ENCODE peak calls at places on chromosomes 5 and 9, in seven cellular contexts. T is HepG2, E is PC-3, D is GM23248, L is astrocyte, U is fibroblast of lung, B is SK-N-MC. S is an unnamed sample.

GRCh38 chr9:127522727-127523126 is 71.4 kb downstream of the LRSAM1 start:
- DNase-seq in T (no peak), E (peak; percentile 74), L (no peak), B (no peak), U (no peak), D (peak; percentile 59), S (peak; percentile 85)

GRCh38 chr5:159735749-159736660 is 180.3 kb upstream of the ADRA1B start:
- DNase-seq in U (peak; percentile 42), B (no peak), T (no peak), L (peak; percentile 29), E (peak; percentile 81), D (peak; percentile 10), S (peak; percentile 15)

GRCh38 chr5:17315710-17316221 is 98.3 kb downstream of the BASP1 start:
- DNase-seq in U (peak; percentile 54), T (no peak), E (peak; percentile 71), L (peak; percentile 38), B (no peak), D (peak; percentile 83), S (no peak)

GRCh38 chr5:116861097-116861496 is 286.5 kb upstream of the SEMA6A start:
- DNase-seq in U (no peak), L (no peak), D (no peak), E (no peak), B (no peak), T (no peak), S (no peak)

GRCh38 chr9:127505396-127506116 is 54.2 kb downstream of the LRSAM1 start:
- DNase-seq in E (peak; percentile 42), U (peak; percentile 37), L (no peak), B (no peak), D (peak; percentile 68), T (peak; percentile 35), S (no peak)

GRCh38 chr9:116733010-116733641 is 46.0 kb downstream of the TRIM32 start:
- DNase-seq in E (no peak), T (no peak), L (no peak), D (no peak), U (no peak), B (no peak), S (no peak)

GRCh38 chr9:12838546-12838945 is 63.7 kb downstream of the LURAP1L start:
- DNase-seq in U (peak; percentile 50), B (no peak), L (peak; percentile 42), T (no peak), D (peak; percentile 71), E (no peak), S (no peak)

GRCh38 chr9:7028591-7028990 is 270.8 kb downstream of the KDM4C start:
- DNase-seq in E (no peak), B (no peak), L (no peak), U (peak; percentile 19), D (peak; percentile 8), T (no peak), S (no peak)

GRCh38 chr9:126857261-126857960 is 3.0 kb upstream of the ZBTB34 start:
- DNase-seq in D (no peak), B (no peak), E (peak; percentile 10), U (no peak), L (no peak), T (no peak), S (no peak)

GRCh38 chr9:90204128-90204838 is 438.3 kb downstream of the DIRAS2 start:
- DNase-seq in U (no peak), L (no peak), D (no peak), T (no peak), E (no peak), B (no peak), S (no peak)

GRCh38 chr5:77840930-77841329 is 64.8 kb upstream of the TBCA start:
- DNase-seq in D (no peak), E (no peak), T (no peak), B (no peak), L (no peak), U (no peak), S (no peak)

GRCh38 chr9:129669141-129669718 is 3.8 kb downstream of the PRRX2 start:
- DNase-seq in E (peak; percentile 5), T (no peak), D (peak; percentile 96), U (peak; percentile 92), B (no peak), L (peak; percentile 87), S (no peak)

GRCh38 chr5:158756873-158757272 is 342.8 kb downstream of the EBF1 start:
- DNase-seq in D (peak; percentile 17), L (no peak), T (no peak), U (no peak), E (no peak), B (no peak), S (no peak)

GRCh38 chr5:14995229-14995628 is 123.7 kb upstream of the ANKH start:
- DNase-seq in E (no peak), L (no peak), T (no peak), U (no peak), B (no peak), D (no peak), S (no peak)

GRCh38 chr5:159910843-159911229 is 5.4 kb upstream of the ADRA1B start:
- DNase-seq in L (no peak), E (no peak), D (no peak), T (no peak), B (no peak), U (no peak), S (no peak)

GRCh38 chr5:134090482-134090881 is 24.0 kb upstream of the TCF7 start:
- DNase-seq in U (no peak), L (no peak), E (no peak), D (no peak), B (no peak), T (no peak), S (no peak)

GRCh38 chr9:21831841-21832509 is 29.5 kb downstream of the MTAP start:
- DNase-seq in E (peak; percentile 59), U (peak; percentile 92), B (no peak), D (peak; percentile 95), L (peak; percentile 94), T (no peak), S (peak; percentile 46)

GRCh38 chr9:10704720-10705119 is 91.9 kb upstream of the PTPRD start:
- DNase-seq in T (no peak), L (peak; percentile 33), E (peak; percentile 58), D (no peak), U (peak; percentile 53), B (no peak), S (no peak)

GRCh38 chr9:97406620-97407177 is 5.2 kb upstream of the TDRD7 start:
- DNase-seq in L (no peak), T (peak; percentile 89), U (no peak), E (no peak), D (no peak), B (no peak), S (no peak)

GRCh38 chr9:15572200-15572599 is 19.4 kb downstream of the CCDC171 start:
- DNase-seq in U (peak; percentile 11), E (no peak), D (no peak), B (no peak), L (no peak), T (no peak), S (no peak)

GRCh38 chr9:121289554-121290370 is 21.8 kb downstream of the GSN start:
- DNase-seq in E (no peak), L (no peak), D (peak; percentile 23), B (no peak), T (no peak), U (no peak), S (no peak)

GRCh38 chr9:89874351-89875321 is 269.8 kb downstream of the GADD45G start:
- DNase-seq in T (no peak), U (no peak), B (no peak), E (no peak), L (no peak), D (no peak), S (no peak)

GRCh38 chr5:55720188-55720703 is 8.1 kb upstream of the SLC38A9 start:
- DNase-seq in L (no peak), E (no peak), T (no peak), B (no peak), D (no peak), U (no peak), S (no peak)

GRCh38 chr9:65411901-65412300 is 126.9 kb upstream of the FOXD4L5 start:
- DNase-seq in B (no peak), U (no peak), L (no peak), E (no peak), T (no peak), D (no peak), S (no peak)

GRCh38 chr9:137366445-137366810 is 56.5 kb downstream of the EXD3 start:
- DNase-seq in B (no peak), T (no peak), U (no peak), E (no peak), D (no peak), L (no peak), S (no peak)

GRCh38 chr5:107781451-107781850 is 110.7 kb upstream of the EFNA5 start:
- DNase-seq in U (peak; percentile 70), T (no peak), B (no peak), L (peak; percentile 67), D (no peak), E (peak; percentile 21), S (no peak)

GRCh38 chr9:78031271-78031825 is at the start of gene GNAQ:
- DNase-seq in T (no peak), U (no peak), L (no peak), E (peak; percentile 13), B (no peak), D (peak; percentile 65), S (no peak)

DNA sequence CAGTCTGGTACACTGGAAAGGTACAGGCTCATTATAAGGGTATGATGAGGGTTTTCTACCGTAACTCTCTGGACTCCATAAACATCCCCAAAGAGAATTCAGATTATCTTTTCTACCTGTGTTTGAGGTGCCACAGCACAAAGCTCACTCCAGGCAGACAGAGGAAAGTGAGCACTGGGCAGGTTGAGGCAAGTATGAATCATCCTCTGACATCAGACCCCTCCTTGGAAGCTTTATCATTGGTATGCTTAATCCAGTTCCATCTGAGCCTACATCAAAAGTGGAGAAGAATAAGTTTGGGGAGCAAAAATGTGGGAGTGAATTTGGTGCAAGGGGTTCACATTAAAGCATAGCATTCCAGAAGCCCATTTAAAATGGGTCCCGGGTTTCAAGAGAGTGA is 21.7 kb downstream of the C9orf152 start:
- DNase-seq in T (no peak), E (peak; percentile 12), U (no peak), B (no peak), L (no peak), D (peak; percentile 28), S (no peak)
- TF ChIP-seq EZH2 in T (no peak), E (no peak), U (no peak), B (no peak), L (no peak), D (no peak), S (no peak)

GRCh38 chr5:156256644-156257043 is 70.3 kb upstream of the SGCD start:
- DNase-seq in L (no peak), B (no peak), E (no peak), T (no peak), U (no peak), D (no peak), S (no peak)
- H3K9ac ChIP-seq in L (no peak overlapping the region), B (no peak overlapping the region), E (no peak overlapping the region), T (no peak overlapping the region), U (no peak overlapping the region), D (no peak overlapping the region), S (no peak overlapping the region)

GRCh38 chr5:139696894-139697658 is 48.9 kb downstream of the CXXC5 start:
- DNase-seq in L (peak; percentile 91), D (peak; percentile 93), T (peak; percentile 70), B (no peak), U (peak; percentile 95), E (peak; percentile 35), S (peak; percentile 13)
- TF ChIP-seq EZH2 in L (no peak), D (no peak), T (no peak), B (no peak), U (no peak), E (no peak), S (no peak)

DNA sequence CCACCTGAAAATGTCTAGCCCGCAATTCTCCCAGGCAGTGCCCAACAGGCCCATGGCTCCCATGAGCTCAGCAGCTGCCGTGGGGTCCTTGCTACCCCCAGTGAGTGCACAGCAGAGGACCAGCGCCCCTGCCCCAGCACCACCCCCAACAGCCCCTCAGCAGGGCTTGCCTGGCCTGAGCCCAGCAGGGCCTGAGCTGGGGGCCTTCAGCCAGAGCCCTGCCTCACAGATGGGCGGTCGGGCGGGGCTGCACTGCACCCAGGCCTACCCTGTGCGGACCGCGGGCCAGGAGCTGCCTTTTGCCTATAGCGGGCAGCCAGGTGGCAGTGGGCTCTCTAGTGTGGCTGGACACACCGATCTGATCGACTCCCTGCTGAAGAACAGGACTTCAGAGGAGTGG is 19.3 kb upstream of the LTC4S start:
- DNase-seq in E (no peak), T (no peak), D (no peak), U (no peak), B (no peak), L (no peak), S (no peak)
- H3K9ac ChIP-seq in E (no peak overlapping the region), T (no peak overlapping the region), D (no peak overlapping the region), U (no peak overlapping the region), B (no peak overlapping the region), L (no peak overlapping the region), S (no peak overlapping the region)